ENCODE peak calls at places on chromosomes 3 and 15, in nine cellular contexts. E is stimulated activated CD4-positive, alpha-beta T cell treated with anti-CD3 and anti-CD28 coated beads, Interleukin-2, amount 100 ng/mL, for 24 hours; A is caudate nucleus; W is midbrain; P is mesothelial cell of epicardium; L is left ventricle myocardium inferior; K is NCI-H2171 treated with DMSO at 0.1 percent for 48 hours; C is nephron progenitor cell; I is C1 segment of cervical spinal cord. F is an unnamed sample.

GRCh38 chr3:31253782-31254181 is 278.9 kb upstream of the STT3B start:
- DNase-seq in E (no peak), A (no peak), W (no peak), P (no peak), L (no peak), K (no peak), C (no peak), I (no peak), F (no peak)

GRCh38 chr3:100268986-100269385 is 8.2 kb downstream of the TBC1D23 start:
- DNase-seq in E (no peak), A (no peak), W (no peak), P (no peak), L (no peak), K (peak), C (no peak), I (no peak), F (no peak)

GRCh38 chr3:113912551-113913246 is 35.1 kb upstream of the ZDHHC23 start:
- DNase-seq in E (peak), A (no peak), W (peak), P (no peak), L (no peak), K (peak), C (no peak), I (no peak), F (peak)

GRCh38 chr3:72461787-72462186 is 386.5 kb downstream of the SHQ1 start:
- DNase-seq in E (no peak), A (no peak), W (no peak), P (no peak), L (peak), K (no peak), C (no peak), I (no peak), F (no peak)

GRCh38 chr3:46825450-46825849 is 37.8 kb downstream of the MYL3 start:
- DNase-seq in E (no peak), A (no peak), W (no peak), P (no peak), L (no peak), K (no peak), C (no peak), I (no peak), F (no peak)

GRCh38 chr3:107810195-107811071 is 280.4 kb downstream of the CD47 start:
- DNase-seq in E (no peak), A (no peak), W (no peak), P (no peak), L (no peak), K (peak), C (peak), I (no peak), F (peak)

GRCh38 chr3:108552267-108553159 is 36.7 kb downstream of the CIP2A start:
- DNase-seq in E (no peak), A (no peak), W (peak), P (no peak), L (no peak), K (peak), C (no peak), I (no peak), F (peak)

GRCh38 chr15:40911139-40911538 is 16.9 kb downstream of the VPS18 start:
- DNase-seq in E (no peak), A (no peak), W (no peak), P (no peak), L (no peak), K (peak), C (peak), I (no peak), F (no peak)

GRCh38 chr15:75056036-75056435 is 32.6 kb downstream of the PPCDC start:
- DNase-seq in E (no peak), A (no peak), W (no peak), P (no peak), L (no peak), K (no peak), C (no peak), I (no peak), F (no peak)

GRCh38 chr15:52728899-52729298 is 49.7 kb upstream of the ATOSA start:
- DNase-seq in E (no peak), A (no peak), W (no peak), P (no peak), L (no peak), K (no peak), C (no peak), I (no peak), F (no peak)

GRCh38 chr3:56005196-56005805 is 463.0 kb downstream of the ERC2 start:
- DNase-seq in E (no peak), A (no peak), W (no peak), P (no peak), L (no peak), K (no peak), C (no peak), I (no peak), F (peak)

GRCh38 chr15:76196286-76196948 is 114.9 kb downstream of the ETFA start:
- DNase-seq in E (no peak), A (no peak), W (peak), P (no peak), L (peak), K (peak), C (peak), I (no peak), F (peak)

GRCh38 chr15:50884583-50884982 is 23.9 kb upstream of the AP4E1 start:
- DNase-seq in E (no peak), A (no peak), W (no peak), P (no peak), L (no peak), K (no peak), C (no peak), I (no peak), F (no peak)

GRCh38 chr3:128278761-128279593 is 125.7 kb downstream of the EEFSEC start:
- DNase-seq in E (no peak), A (no peak), W (peak), P (peak), L (peak), K (no peak), C (peak), I (no peak), F (no peak)

F was measured in SW480.